ENCODE peak calls at places on chromosomes 16 and 17, in six cellular contexts. P is fibroblast of the aortic adventitia, T is HCT116, Q is aorta, O is cardiac muscle cell, S is tibial artery. C is an unnamed sample.
A peak's percentile ranks its signal among the peaks of the same experiment; 100 is the strongest.

GRCh38 chr16:21628772-21629171 is 23.6 kb downstream of the IGSF6 start:
- DNase-seq in P (peak; percentile 39), T (no peak), Q (no peak), O (no peak), S (no peak), C (no peak)

GRCh38 chr16:1734816-1735215 is 28.8 kb downstream of the MAPK8IP3 start:
- DNase-seq in P (no peak), T (no peak), Q (no peak), O (no peak), S (no peak), C (no peak)

GRCh38 chr16:4733747-4734062 is 366 bp downstream of the ANKS3 start:
- DNase-seq in P (no peak), T (no peak), Q (no peak), O (no peak), S (no peak), C (no peak)

GRCh38 chr16:46927273-46927672 is 43.1 kb downstream of the GPT2 start:
- DNase-seq in P (no peak), T (no peak), Q (no peak), O (no peak), S (no peak), C (no peak)

GRCh38 chr17:77128895-77129567 is 11.7 kb upstream of the SEC14L1 start:
- DNase-seq in P (no peak), T (no peak), Q (no peak), O (no peak), S (no peak), C (no peak)

GRCh38 chr16:80989801-80990200 is 16.9 kb downstream of the CMC2 start:
- DNase-seq in P (no peak), T (no peak), Q (no peak), O (no peak), S (no peak), C (no peak)

GRCh38 chr17:64154321-64155089 is 24.6 kb upstream of the ERN1 start:
- DNase-seq in P (no peak), T (no peak), Q (no peak), O (no peak), S (no peak), C (no peak)

GRCh38 chr17:50513501-50513900 is 5.3 kb downstream of the MYCBPAP start:
- DNase-seq in P (no peak), T (no peak), Q (no peak), O (no peak), S (no peak), C (no peak)

GRCh38 chr16:71883849-71884638 is at the start of gene ZNF821:
- DNase-seq in P (peak; percentile 49), T (no peak), Q (peak; percentile 92), O (peak; percentile 97), S (peak; percentile 67), C (peak; percentile 58)

GRCh38 chr16:89925596-89926079 is 2.5 kb downstream of the TUBB3 start:
- DNase-seq in P (no peak), T (no peak), Q (no peak), O (no peak), S (no peak), C (no peak)

GRCh38 chr17:4895676-4896331 is 3.5 kb upstream of the C17orf107 start:
- DNase-seq in P (no peak), T (no peak), Q (no peak), O (peak; percentile 38), S (no peak), C (no peak)

GRCh38 chr17:2485543-2485942 is 26.1 kb downstream of the METTL16 start:
- DNase-seq in P (peak; percentile 53), T (no peak), Q (no peak), O (no peak), S (no peak), C (no peak)

GRCh38 chr16:58815188-58815888 is 81.2 kb upstream of the GOT2 start:
- DNase-seq in P (no peak), T (no peak), Q (no peak), O (no peak), S (no peak), C (no peak)

GRCh38 chr17:47188266-47188665 is 829 bp downstream of the CDC27 start:
- DNase-seq in P (peak; percentile 65), T (no peak), Q (no peak), O (no peak), S (no peak), C (no peak)

GRCh38 chr16:72428611-72429376 is 256.8 kb upstream of the PMFBP1 start:
- DNase-seq in P (no peak), T (no peak), Q (no peak), O (no peak), S (no peak), C (no peak)

GRCh38 chr17:385195-385835 is 32.7 kb upstream of the RPH3AL start:
- DNase-seq in P (no peak), T (no peak), Q (peak; percentile 86), O (peak; percentile 62), S (peak; percentile 24), C (no peak)

GRCh38 chr17:386145-386876 is 33.7 kb upstream of the RPH3AL start:
- DNase-seq in P (no peak), T (peak; percentile 6), Q (peak; percentile 94), O (peak; percentile 86), S (peak; percentile 48), C (peak; percentile 82)

GRCh38 chr17:383771-384621 is 31.4 kb upstream of the RPH3AL start:
- DNase-seq in P (no peak), T (no peak), Q (peak; percentile 69), O (no peak), S (no peak), C (no peak)

GRCh38 chr17:385836-386144 is 33.2 kb upstream of the RPH3AL start:
- DNase-seq in P (no peak), T (no peak), Q (no peak), O (no peak), S (no peak), C (no peak)

DNA sequence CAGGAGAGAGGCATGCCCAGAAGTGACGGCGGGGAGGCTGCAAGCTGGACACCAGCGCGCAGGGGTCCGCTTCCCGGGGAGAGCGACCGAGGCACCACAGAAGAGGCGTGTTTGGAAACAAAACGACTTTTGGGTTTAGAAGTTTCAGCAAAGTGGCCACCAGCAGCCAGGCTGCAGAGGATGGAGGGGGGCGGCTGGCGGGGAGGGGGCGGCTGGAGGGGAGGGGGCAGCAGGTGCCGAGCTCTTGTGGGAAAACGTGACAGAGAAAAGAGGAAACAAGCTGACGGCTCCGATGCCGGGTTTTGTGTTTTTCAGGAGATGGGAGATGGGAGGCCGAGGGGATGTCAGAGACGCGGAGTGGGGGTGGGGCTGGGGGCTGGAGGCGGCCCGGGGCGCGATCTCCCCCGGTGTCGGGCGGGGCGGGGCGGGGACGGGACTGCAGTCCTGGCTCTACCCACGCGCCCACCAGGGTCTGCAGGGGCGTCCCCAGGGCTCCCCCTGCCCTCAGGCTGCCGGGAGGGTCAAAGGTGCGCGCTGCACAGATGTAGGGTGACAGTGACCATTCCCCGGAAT is 32.1 kb upstream of the RPH3AL start:
- DNase-seq in P (no peak), T (no peak), Q (peak; percentile 70), O (no peak), S (no peak), C (no peak)
- H3K4me3 ChIP-seq in P (no peak overlapping the region), T (peak overlapping the region; percentile 48), Q (no peak overlapping the region), O (peak overlapping the region; percentile 61), S (peak overlapping the region; percentile 56), C (peak overlapping the region; percentile 45)

GRCh38 chr16:11329080-11329491 is 16.2 kb upstream of the RMI2 start:
- DNase-seq in P (no peak), T (no peak), Q (no peak), O (no peak), S (no peak), C (no peak)
- H3K4me3 ChIP-seq in P (no peak overlapping the region), T (peak overlapping the region; percentile 16), Q (no peak overlapping the region), O (no peak overlapping the region), S (no peak overlapping the region), C (no peak overlapping the region)

GRCh38 chr16:49280022-49280741 is 1.5 kb downstream of the CBLN1 start:
- DNase-seq in P (no peak), T (no peak), Q (no peak), O (peak; percentile 84), S (no peak), C (no peak)
- H3K4me3 ChIP-seq in P (no peak overlapping the region), T (no peak overlapping the region), Q (no peak overlapping the region), O (no peak overlapping the region), S (no peak overlapping the region), C (peak overlapping the region; percentile 51)

DNA sequence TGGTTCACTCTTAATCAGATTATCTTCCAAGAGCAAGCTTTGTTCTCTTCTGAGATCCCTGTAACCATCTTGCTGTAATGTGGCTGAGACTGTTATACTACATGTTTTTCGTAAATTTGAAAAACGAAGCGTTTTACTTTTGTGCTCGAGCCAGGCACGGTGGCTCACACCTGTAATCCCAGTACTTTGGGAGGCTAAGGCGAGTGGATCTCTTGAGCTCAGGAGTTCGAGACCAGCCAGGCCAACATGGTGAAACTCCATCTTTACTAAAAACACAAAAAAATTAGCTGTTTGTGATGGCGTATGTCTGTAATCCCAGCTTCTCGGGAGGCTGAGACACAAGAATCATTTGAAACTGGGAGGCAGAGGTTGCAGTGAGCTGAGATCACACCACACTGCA is 7.8 kb downstream of the CUEDC1 start:
- DNase-seq in P (no peak), T (no peak), Q (peak; percentile 5), O (no peak), S (no peak), C (no peak)
- H3K4me3 ChIP-seq in P (peak overlapping the region; percentile 67), T (no peak overlapping the region), Q (no peak overlapping the region), O (no peak overlapping the region), S (peak overlapping the region; percentile 45), C (no peak overlapping the region)

GRCh38 chr16:12361016-12361415 is 384.5 kb downstream of the SNX29 start:
- DNase-seq in P (no peak), T (no peak), Q (no peak), O (no peak), S (no peak), C (no peak)

GRCh38 chr16:12358898-12359297 is 382.4 kb downstream of the SNX29 start:
- DNase-seq in P (no peak), T (no peak), Q (no peak), O (no peak), S (no peak), C (no peak)

GRCh38 chr16:12366313-12366712 is 389.8 kb downstream of the SNX29 start:
- DNase-seq in P (no peak), T (no peak), Q (no peak), O (no peak), S (no peak), C (no peak)

GRCh38 chr16:12360240-12360639 is 383.7 kb downstream of the SNX29 start:
- DNase-seq in P (no peak), T (no peak), Q (no peak), O (no peak), S (no peak), C (no peak)

DNA sequence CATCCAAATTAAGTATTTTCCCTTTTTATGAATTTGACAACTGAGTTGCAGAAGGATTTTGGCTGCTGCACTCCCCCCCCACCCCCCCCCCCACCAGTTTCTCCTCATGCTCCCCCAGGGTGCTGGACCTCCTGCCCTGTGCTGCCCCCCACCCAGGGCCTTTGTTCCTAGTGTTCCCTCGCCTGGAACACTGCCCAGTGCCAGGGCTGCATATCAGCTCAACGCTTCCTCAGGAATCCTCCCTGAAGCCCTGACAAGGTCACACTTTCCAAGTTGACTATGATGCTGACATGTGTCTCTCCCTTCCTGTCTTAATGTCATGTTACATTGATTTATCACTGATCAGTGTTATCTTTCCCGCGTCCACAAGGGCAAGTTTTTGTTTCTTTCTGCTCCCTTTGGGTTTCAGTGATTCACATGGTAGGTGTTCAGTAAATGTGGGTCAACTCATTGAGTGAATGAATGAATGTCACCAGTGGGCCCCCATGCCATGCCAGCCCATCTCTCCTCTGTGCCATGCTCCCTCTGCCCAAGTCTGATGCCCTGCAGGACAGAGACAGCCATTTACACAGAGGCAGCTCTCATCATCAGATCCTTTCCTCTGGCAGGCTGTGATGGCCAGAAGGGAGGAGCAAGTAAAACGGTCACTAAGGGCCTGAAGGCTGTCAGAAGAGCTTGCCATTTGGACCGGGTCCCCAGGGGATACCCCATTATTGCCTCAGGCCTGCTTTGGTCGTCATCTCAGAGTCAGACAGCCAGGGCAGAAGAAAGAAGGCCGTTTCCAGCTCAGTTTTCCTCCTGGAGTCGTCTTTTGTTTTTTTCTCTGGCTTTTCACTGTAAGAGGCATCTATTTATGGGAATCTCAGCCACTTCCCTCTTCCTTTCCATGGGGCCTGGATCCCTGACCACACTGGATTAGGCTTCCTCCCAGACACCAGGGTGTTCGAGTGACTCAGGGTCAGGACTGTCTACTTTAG is 386.2 kb downstream of the SNX29 start:
- DNase-seq in P (peak; percentile 64), T (no peak), Q (no peak), O (no peak), S (peak; percentile 61), C (peak; percentile 79)
- H3K4me3 ChIP-seq in P (no peak overlapping the region), T (no peak overlapping the region), Q (no peak overlapping the region), O (no peak overlapping the region), S (no peak overlapping the region), C (no peak overlapping the region)

C was measured in right atrium auricular region.